ENCODE peak calls at places on chromosomes 7 and 10, in ten cellular contexts. U is naive thymus-derived CD4-positive, alpha-beta T cell; H is DMS53; K is smooth muscle cell of the brain vasculature; C is AG04450; Q is cerebellar nuclear complex; A is activated CD4-positive, alpha-beta T cell treated with anti-CD3 and anti-CD28 coated beads, Interleukin-2, amount 10 ng/mL, durations not matched to agents 7 days and 5 days; D is nephron progenitor cell; S is upper lobe of left lung; V is mucosa of descending colon. E is an unnamed sample.

GRCh38 chr7:87113077-87113476 is 39.2 kb upstream of the DMTF1 start:
- DNase-seq in Q (no peak), H (no peak), S (no peak), C (no peak), V (no peak), K (no peak), D (no peak), U (no peak), A (no peak), E (no peak)

GRCh38 chr7:31058688-31059087 is 6.6 kb downstream of the ADCYAP1R1 start:
- DNase-seq in K (no peak), C (no peak), U (no peak), S (no peak), H (no peak), A (no peak), Q (no peak), D (no peak), V (no peak), E (no peak)

GRCh38 chr7:30134011-30134410 is 775 bp upstream of the MTURN start:
- DNase-seq in C (no peak), H (peak), U (no peak), Q (no peak), S (no peak), K (no peak), A (no peak), D (no peak), V (no peak), E (no peak)

GRCh38 chr10:77393821-77394501 is 243.6 kb downstream of the KCNMA1 start:
- DNase-seq in C (no peak), K (no peak), V (no peak), A (no peak), U (no peak), D (no peak), S (peak), H (peak), Q (no peak), E (no peak)

GRCh38 chr10:4661572-4662255 is 164.3 kb upstream of the AKR1E2 start:
- DNase-seq in D (no peak), A (no peak), K (no peak), H (peak), U (no peak), S (peak), C (no peak), V (no peak), Q (no peak), E (peak)

GRCh38 chr10:92846-93245 is 42.4 kb upstream of the ZMYND11 start:
- DNase-seq in U (no peak), S (no peak), Q (no peak), A (no peak), V (no peak), C (no peak), K (no peak), H (peak), D (no peak), E (no peak)

GRCh38 chr7:14834888-14835287 is 67.7 kb downstream of the DGKB start:
- DNase-seq in S (no peak), A (no peak), Q (no peak), K (no peak), U (no peak), V (no peak), D (no peak), H (no peak), C (no peak), E (no peak)

GRCh38 chr7:103866919-103867318 is 122.5 kb downstream of the RELN start:
- DNase-seq in K (no peak), D (no peak), U (no peak), C (no peak), A (no peak), S (no peak), V (no peak), H (peak), Q (no peak), E (no peak)

GRCh38 chr7:36723951-36724664 is at the start of gene AOAH:
- DNase-seq in Q (no peak), U (peak), D (no peak), C (no peak), H (no peak), V (peak), K (no peak), S (no peak), A (peak), E (no peak)

GRCh38 chr10:37053476-37053875 is 71.9 kb upstream of the ANKRD30A start:
- DNase-seq in K (no peak), A (no peak), C (no peak), Q (no peak), U (no peak), H (no peak), D (no peak), V (no peak), S (no peak), E (no peak)

GRCh38 chr10:11411926-11412545 is 199.4 kb downstream of the USP6NL start:
- DNase-seq in K (no peak), A (no peak), C (no peak), V (no peak), D (no peak), H (peak), U (no peak), S (no peak), Q (no peak), E (peak)

GRCh38 chr10:23869996-23870395 is 338.9 kb upstream of the KIAA1217 start:
- DNase-seq in H (peak), A (no peak), U (no peak), K (no peak), C (no peak), D (no peak), V (no peak), Q (no peak), S (no peak), E (no peak)

GRCh38 chr10:133225707-133226191 is 4.3 kb upstream of the UTF1 start:
- DNase-seq in A (peak), U (no peak), H (no peak), S (peak), C (no peak), K (no peak), V (no peak), Q (no peak), D (no peak), E (no peak)

GRCh38 chr10:34985823-34986222 is 104.3 kb downstream of the CUL2 start:
- DNase-seq in K (no peak), V (no peak), Q (no peak), A (no peak), H (peak), D (no peak), S (no peak), C (no peak), U (no peak), E (no peak)

GRCh38 chr7:100682228-100682741 is 8.7 kb downstream of the GNB2 start:
- DNase-seq in C (no peak), D (no peak), V (peak), A (no peak), K (no peak), U (no peak), H (no peak), S (peak), Q (no peak), E (no peak)

GRCh38 chr7:128266891-128267839 is 26.1 kb downstream of the LEP start:
- DNase-seq in C (no peak), U (no peak), S (peak), D (peak), H (no peak), V (no peak), Q (peak), K (peak), A (no peak), E (no peak)

E was measured in coronary artery.